ENCODE peak calls at places on chromosomes 16 and 17, in four cellular contexts. One of them, this sample, is unnamed.

GRCh38 chr16:66366433-66367299 is at the start of gene CDH5:
- DNase-seq in heart right ventricle: peak; percentile 87
- DNase-seq in CD4-positive, CD25-positive, alpha-beta regulatory T cell: no peak
- DNase-seq in GM23248: peak; percentile 9
- DNase-seq in this sample: no peak

GRCh38 chr17:18156171-18156975 is 27.3 kb upstream of the ALKBH5 start:
- DNase-seq in CD4-positive, CD25-positive, alpha-beta regulatory T cell: no peak
- DNase-seq in GM23248: peak; percentile 55
- DNase-seq in heart right ventricle: no peak
- DNase-seq in this sample: no peak

GRCh38 chr16:19523184-19523558 is 571 bp upstream of the CCP110 start:
- DNase-seq in CD4-positive, CD25-positive, alpha-beta regulatory T cell: no peak
- DNase-seq in GM23248: no peak
- DNase-seq in heart right ventricle: peak; percentile 18
- DNase-seq in this sample: no peak

GRCh38 chr16:64475627-64476351 is 646.1 kb downstream of the CDH11 start:
- DNase-seq in heart right ventricle: peak; percentile 11
- DNase-seq in CD4-positive, CD25-positive, alpha-beta regulatory T cell: no peak
- DNase-seq in GM23248: no peak
- DNase-seq in this sample: peak; percentile 91

GRCh38 chr17:44071772-44072171 is 1.2 kb downstream of the G6PC3 start:
- DNase-seq in GM23248: peak; percentile 48
- DNase-seq in CD4-positive, CD25-positive, alpha-beta regulatory T cell: no peak
- DNase-seq in heart right ventricle: no peak
- DNase-seq in this sample: no peak

GRCh38 chr16:55144656-55145055 is 179.3 kb upstream of the IRX6 start:
- DNase-seq in CD4-positive, CD25-positive, alpha-beta regulatory T cell: no peak
- DNase-seq in heart right ventricle: no peak
- DNase-seq in GM23248: no peak
- DNase-seq in this sample: no peak

GRCh38 chr16:46746821-46747776 is 1.0 kb downstream of the MYLK3 start:
- DNase-seq in GM23248: no peak
- DNase-seq in CD4-positive, CD25-positive, alpha-beta regulatory T cell: no peak
- DNase-seq in heart right ventricle: peak; percentile 43
- DNase-seq in this sample: no peak

GRCh38 chr17:81523139-81524062 is 4.8 kb upstream of the FSCN2 start:
- DNase-seq in heart right ventricle: no peak
- DNase-seq in GM23248: peak; percentile 89
- DNase-seq in CD4-positive, CD25-positive, alpha-beta regulatory T cell: no peak
- DNase-seq in this sample: no peak

GRCh38 chr17:40124279-40125141 is 2.7 kb downstream of the MSL1 start:
- DNase-seq in CD4-positive, CD25-positive, alpha-beta regulatory T cell: no peak
- DNase-seq in heart right ventricle: no peak
- DNase-seq in GM23248: peak; percentile 46
- DNase-seq in this sample: no peak

GRCh38 chr16:85173077-85173980 is 61.1 kb upstream of the CIBAR2 start:
- DNase-seq in CD4-positive, CD25-positive, alpha-beta regulatory T cell: no peak
- DNase-seq in heart right ventricle: no peak
- DNase-seq in GM23248: peak; percentile 98
- DNase-seq in this sample: peak; percentile 84

GRCh38 chr17:33594000-33594399 is 300.9 kb upstream of the ASIC2 start:
- DNase-seq in CD4-positive, CD25-positive, alpha-beta regulatory T cell: no peak
- DNase-seq in heart right ventricle: no peak
- DNase-seq in GM23248: no peak
- DNase-seq in this sample: no peak

GRCh38 chr16:67407788-67408452 is 8.4 kb downstream of the ZDHHC1 start:
- DNase-seq in CD4-positive, CD25-positive, alpha-beta regulatory T cell: no peak
- DNase-seq in heart right ventricle: no peak
- DNase-seq in GM23248: no peak
- DNase-seq in this sample: no peak
- H3K4me3 ChIP-seq in CD4-positive, CD25-positive, alpha-beta regulatory T cell: no peak overlapping the region
- H3K4me3 ChIP-seq in heart right ventricle: no peak overlapping the region
- H3K4me3 ChIP-seq in GM23248: no peak overlapping the region
- H3K4me3 ChIP-seq in this sample: no peak overlapping the region

DNA sequence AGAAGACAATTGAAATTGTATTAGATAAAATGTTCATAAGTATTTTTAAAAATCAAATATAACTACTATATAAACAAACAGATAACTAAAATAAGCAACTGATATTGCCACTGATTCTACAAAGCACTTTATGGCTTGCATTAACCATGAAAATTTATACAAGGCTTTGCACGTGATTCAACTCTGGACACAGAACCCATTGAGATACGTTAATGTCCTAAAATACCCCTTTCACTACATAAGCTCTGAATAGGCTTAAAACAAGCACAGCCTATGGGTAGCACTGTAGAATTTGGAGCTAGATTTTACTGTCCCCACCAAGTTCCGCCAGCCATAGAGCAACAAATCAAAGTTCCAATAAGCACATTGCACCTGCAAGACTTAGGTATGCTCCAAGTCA is 4.5 kb downstream of the ZNF652 start:
- DNase-seq in GM23248: no peak
- DNase-seq in CD4-positive, CD25-positive, alpha-beta regulatory T cell: no peak
- DNase-seq in heart right ventricle: no peak
- DNase-seq in this sample: no peak
- H3K27ac ChIP-seq in GM23248: no peak overlapping the region
- H3K27ac ChIP-seq in CD4-positive, CD25-positive, alpha-beta regulatory T cell: peak overlapping the region; percentile 57
- H3K27ac ChIP-seq in heart right ventricle: no peak overlapping the region
- H3K27ac ChIP-seq in this sample: no peak overlapping the region

DNA sequence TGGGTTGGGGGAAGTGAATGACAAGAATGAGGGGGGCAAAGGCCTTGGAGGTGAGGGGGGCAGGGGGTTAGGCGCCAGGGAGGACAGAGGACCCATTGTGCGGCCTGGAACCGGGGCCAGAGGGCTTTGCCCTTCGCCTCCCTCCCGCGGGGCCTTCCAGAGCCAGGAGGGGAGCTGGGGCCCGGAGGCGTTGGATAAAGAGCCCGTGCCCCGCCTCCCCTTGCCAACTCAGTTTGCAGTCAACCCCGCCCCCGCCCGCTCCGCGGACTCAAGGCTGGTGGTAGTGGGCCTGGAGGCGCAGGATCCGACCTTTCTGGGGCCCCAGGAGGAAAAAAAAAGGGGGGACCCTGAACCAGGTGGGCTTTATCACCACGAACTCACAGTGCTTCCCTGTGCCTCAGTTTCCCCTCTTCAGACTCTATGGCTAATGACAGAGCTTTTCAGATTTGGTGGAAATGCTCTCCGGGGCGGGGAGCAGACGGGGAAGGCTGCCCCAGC is 2.1 kb upstream of the SPHK1 start:
- DNase-seq in GM23248: peak; percentile 89
- DNase-seq in heart right ventricle: no peak
- DNase-seq in CD4-positive, CD25-positive, alpha-beta regulatory T cell: no peak
- DNase-seq in this sample: no peak
- H3K4me3 ChIP-seq in GM23248: peak overlapping the region; percentile 83
- H3K4me3 ChIP-seq in heart right ventricle: peak overlapping the region; percentile 55
- H3K4me3 ChIP-seq in CD4-positive, CD25-positive, alpha-beta regulatory T cell: no peak overlapping the region
- H3K4me3 ChIP-seq in this sample: peak overlapping the region; percentile 94

DNA sequence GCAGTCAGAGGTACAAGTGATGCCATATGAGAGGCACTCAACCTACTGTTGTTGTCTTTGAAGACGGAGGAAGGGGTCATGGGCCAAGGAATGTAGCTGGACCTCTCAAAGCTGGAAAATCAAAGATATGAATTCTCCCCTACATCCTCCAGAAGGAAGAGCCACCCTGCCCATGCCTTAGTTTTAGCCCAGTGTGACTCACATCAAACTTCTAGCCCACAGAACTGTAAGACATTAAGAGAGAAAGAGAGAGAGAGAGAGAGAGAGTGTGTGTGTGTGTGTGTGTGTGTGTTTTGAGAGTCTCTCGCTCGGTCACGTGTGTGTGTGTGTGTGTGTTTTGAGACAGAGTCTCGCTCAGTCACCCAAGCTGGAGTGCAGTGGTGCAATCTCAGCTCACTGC is 87.1 kb downstream of the STX8 start:
- DNase-seq in GM23248: peak; percentile 17
- DNase-seq in heart right ventricle: no peak
- DNase-seq in CD4-positive, CD25-positive, alpha-beta regulatory T cell: no peak
- DNase-seq in this sample: no peak
- H3K27ac ChIP-seq in GM23248: no peak overlapping the region
- H3K27ac ChIP-seq in heart right ventricle: no peak overlapping the region
- H3K27ac ChIP-seq in CD4-positive, CD25-positive, alpha-beta regulatory T cell: no peak overlapping the region
- H3K27ac ChIP-seq in this sample: no peak overlapping the region

GRCh38 chr17:9024497-9024896 is 3.2 kb downstream of the NTN1 start:
- DNase-seq in GM23248: no peak
- DNase-seq in heart right ventricle: no peak
- DNase-seq in CD4-positive, CD25-positive, alpha-beta regulatory T cell: no peak
- DNase-seq in this sample: no peak
- H3K4me3 ChIP-seq in GM23248: no peak overlapping the region
- H3K4me3 ChIP-seq in heart right ventricle: no peak overlapping the region
- H3K4me3 ChIP-seq in CD4-positive, CD25-positive, alpha-beta regulatory T cell: no peak overlapping the region
- H3K4me3 ChIP-seq in this sample: no peak overlapping the region

DNA sequence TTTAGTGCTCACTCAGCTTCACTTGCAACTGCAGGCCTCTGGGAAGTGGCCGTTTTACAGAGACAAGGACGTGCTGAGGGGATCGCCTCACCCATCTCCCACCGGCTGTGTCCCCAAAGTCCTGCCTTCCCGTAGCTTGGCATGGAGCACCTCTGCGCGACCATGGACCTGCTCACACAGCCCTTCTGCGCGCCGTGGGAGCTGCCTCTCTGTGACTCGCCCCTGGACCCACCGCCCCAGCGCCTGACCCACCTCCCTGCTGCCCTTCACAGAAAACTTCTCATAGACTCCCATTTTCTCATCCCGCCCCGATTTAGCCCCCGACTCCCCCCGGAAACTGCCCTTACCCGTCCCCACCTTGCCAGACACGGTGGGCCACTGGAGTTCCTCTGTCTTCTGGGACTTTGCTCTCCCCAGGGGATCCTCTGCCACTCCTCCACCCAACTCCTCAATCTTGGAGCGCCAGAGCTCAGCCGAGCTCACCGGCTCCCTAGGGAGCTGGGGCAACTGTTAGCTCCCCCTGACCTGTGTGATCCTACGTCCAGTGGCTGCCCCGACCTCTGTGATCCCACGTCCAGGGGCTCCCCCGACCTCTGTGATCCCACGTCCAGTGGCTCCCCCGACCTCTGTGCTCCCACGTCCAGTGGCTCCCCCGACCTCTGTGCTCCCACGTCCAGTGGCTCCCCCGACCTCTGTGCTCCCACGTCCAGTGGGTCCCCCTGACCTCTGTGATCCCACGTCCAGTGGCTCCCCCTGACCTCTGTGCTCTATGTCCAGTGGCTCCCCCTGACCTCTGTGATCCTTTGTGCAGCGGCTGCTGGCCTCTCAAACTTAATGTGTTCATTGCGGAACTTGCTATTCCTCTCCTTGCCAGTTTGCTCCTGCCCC is 3.1 kb downstream of the VPS9D1 start:
- DNase-seq in GM23248: no peak
- DNase-seq in heart right ventricle: no peak
- DNase-seq in CD4-positive, CD25-positive, alpha-beta regulatory T cell: no peak
- DNase-seq in this sample: no peak
- H3K27ac ChIP-seq in GM23248: no peak overlapping the region
- H3K27ac ChIP-seq in heart right ventricle: no peak overlapping the region
- H3K27ac ChIP-seq in CD4-positive, CD25-positive, alpha-beta regulatory T cell: no peak overlapping the region
- H3K27ac ChIP-seq in this sample: no peak overlapping the region

GRCh38 chr17:75588546-75589016 is 981 bp downstream of the MYO15B start:
- DNase-seq in heart right ventricle: peak; percentile 33
- DNase-seq in GM23248: no peak
- DNase-seq in CD4-positive, CD25-positive, alpha-beta regulatory T cell: no peak
- DNase-seq in this sample: no peak

GRCh38 chr17:75589919-75590303 is 2.3 kb downstream of the MYO15B start:
- DNase-seq in heart right ventricle: no peak
- DNase-seq in GM23248: no peak
- DNase-seq in CD4-positive, CD25-positive, alpha-beta regulatory T cell: no peak
- DNase-seq in this sample: no peak

GRCh38 chr17:75590314-75590761 is 2.7 kb downstream of the MYO15B start:
- DNase-seq in CD4-positive, CD25-positive, alpha-beta regulatory T cell: no peak
- DNase-seq in GM23248: no peak
- DNase-seq in heart right ventricle: no peak
- DNase-seq in this sample: no peak

GRCh38 chr17:75589017-75589918 is 1.7 kb downstream of the MYO15B start:
- DNase-seq in heart right ventricle: peak; percentile 97
- DNase-seq in CD4-positive, CD25-positive, alpha-beta regulatory T cell: peak; percentile 92
- DNase-seq in GM23248: peak; percentile 91
- DNase-seq in this sample: peak; percentile 77

GRCh38 chr17:75587718-75588545 is at the start of gene MYO15B:
- DNase-seq in GM23248: peak; percentile 32
- DNase-seq in heart right ventricle: peak; percentile 70
- DNase-seq in CD4-positive, CD25-positive, alpha-beta regulatory T cell: peak; percentile 64
- DNase-seq in this sample: no peak
- H3K4me3 ChIP-seq in GM23248: peak within 1 kb of the TSS; percentile 59
- H3K4me3 ChIP-seq in heart right ventricle: peak within 1 kb of the TSS; percentile 79
- H3K4me3 ChIP-seq in CD4-positive, CD25-positive, alpha-beta regulatory T cell: no peak within 1 kb of the TSS
- H3K4me3 ChIP-seq in this sample: peak within 1 kb of the TSS; percentile 35

GRCh38 chr16:73615256-73615655 is 567.3 kb upstream of the ZFHX3 start:
- DNase-seq in heart right ventricle: no peak
- DNase-seq in CD4-positive, CD25-positive, alpha-beta regulatory T cell: no peak
- DNase-seq in GM23248: no peak
- DNase-seq in this sample: no peak

GRCh38 chr16:73616186-73616585 is 568.3 kb upstream of the ZFHX3 start:
- DNase-seq in CD4-positive, CD25-positive, alpha-beta regulatory T cell: no peak
- DNase-seq in heart right ventricle: no peak
- DNase-seq in GM23248: no peak
- DNase-seq in this sample: no peak

GRCh38 chr16:73610160-73610559 is 562.2 kb upstream of the ZFHX3 start:
- DNase-seq in GM23248: no peak
- DNase-seq in heart right ventricle: no peak
- DNase-seq in CD4-positive, CD25-positive, alpha-beta regulatory T cell: no peak
- DNase-seq in this sample: no peak

GRCh38 chr16:73605309-73605708 is 557.4 kb upstream of the ZFHX3 start:
- DNase-seq in CD4-positive, CD25-positive, alpha-beta regulatory T cell: no peak
- DNase-seq in heart right ventricle: no peak
- DNase-seq in GM23248: no peak
- DNase-seq in this sample: no peak

GRCh38 chr16:73610605-73611177 is 562.8 kb upstream of the ZFHX3 start:
- DNase-seq in GM23248: no peak
- DNase-seq in heart right ventricle: no peak
- DNase-seq in CD4-positive, CD25-positive, alpha-beta regulatory T cell: no peak
- DNase-seq in this sample: no peak
- H3K27ac ChIP-seq in GM23248: no peak overlapping the region
- H3K27ac ChIP-seq in heart right ventricle: no peak overlapping the region
- H3K27ac ChIP-seq in CD4-positive, CD25-positive, alpha-beta regulatory T cell: no peak overlapping the region
- H3K27ac ChIP-seq in this sample: no peak overlapping the region

DNA sequence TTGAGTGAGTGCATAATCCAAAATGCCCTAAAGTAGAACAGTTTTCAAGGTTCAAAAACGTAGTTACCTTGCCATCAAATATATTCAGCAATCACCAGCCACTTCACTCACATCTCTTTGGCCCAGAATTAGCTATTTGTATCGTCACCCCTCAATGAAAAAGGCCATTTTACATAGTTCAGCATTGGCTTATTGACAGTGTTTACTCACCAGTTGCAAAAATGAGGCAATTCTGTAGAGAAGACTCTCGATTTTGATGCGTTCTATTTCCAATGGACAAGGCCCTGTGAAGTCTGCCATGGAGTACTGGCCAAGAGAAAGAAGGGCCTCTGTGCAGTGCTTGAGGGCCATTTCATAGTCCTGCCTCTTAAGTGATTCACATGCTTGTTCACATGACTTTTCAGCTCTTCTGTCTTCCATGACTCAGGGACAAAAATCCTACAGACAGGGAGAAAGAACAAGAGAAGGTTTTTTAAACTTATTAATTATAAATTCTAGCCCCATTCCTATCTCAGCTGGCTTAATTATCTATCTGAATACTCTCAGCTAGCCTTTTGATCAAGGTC is 26.5 kb downstream of the HELZ start:
- DNase-seq in heart right ventricle: no peak
- DNase-seq in CD4-positive, CD25-positive, alpha-beta regulatory T cell: no peak
- DNase-seq in GM23248: peak; percentile 81
- DNase-seq in this sample: peak; percentile 42
- H3K4me3 ChIP-seq in heart right ventricle: no peak overlapping the region
- H3K4me3 ChIP-seq in CD4-positive, CD25-positive, alpha-beta regulatory T cell: no peak overlapping the region
- H3K4me3 ChIP-seq in GM23248: no peak overlapping the region
- H3K4me3 ChIP-seq in this sample: no peak overlapping the region

This sample was measured in brain microvascular endothelial cell.